ENCODE peak calls at places on chromosome 7, in six cellular contexts. W is HCT116, A is MM.1S, S is keratinocyte, O is neuronal stem cell, P is GM23248. K is an unnamed sample.

GRCh38 chr7:150803161-150803860 is 2.7 kb downstream of the TMEM176A start:
- DNase-seq in W (no peak), A (no peak), S (no peak), O (no peak), P (no peak), K (no peak)

GRCh38 chr7:30475580-30475979 is 3.0 kb downstream of the NOD1 start:
- DNase-seq in W (no peak), A (no peak), S (no peak), O (no peak), P (peak; percentile 39), K (no peak)

GRCh38 chr7:117333168-117333567 is 10.3 kb upstream of the WNT2 start:
- DNase-seq in W (no peak), A (no peak), S (no peak), O (no peak), P (no peak), K (no peak)

GRCh38 chr7:81410471-81411117 is 359.3 kb downstream of the HGF start:
- DNase-seq in W (no peak), A (peak; percentile 55), S (no peak), O (no peak), P (no peak), K (no peak)

GRCh38 chr7:98348726-98349474 is 52.0 kb downstream of the BAIAP2L1 start:
- DNase-seq in W (no peak), A (no peak), S (no peak), O (no peak), P (no peak), K (no peak)

GRCh38 chr7:116610210-116610609 is 61.8 kb upstream of the MET start:
- DNase-seq in W (no peak), A (no peak), S (no peak), O (no peak), P (peak; percentile 50), K (no peak)

GRCh38 chr7:41873781-41874180 is 170.9 kb upstream of the INHBA start:
- DNase-seq in W (no peak), A (no peak), S (no peak), O (no peak), P (peak; percentile 50), K (no peak)

GRCh38 chr7:17638727-17639126 is 301.6 kb downstream of the SNX13 start:
- DNase-seq in W (no peak), A (no peak), S (peak; percentile 79), O (no peak), P (no peak), K (no peak)

GRCh38 chr7:95950698-95951097 is 178.3 kb downstream of the DYNC1I1 start:
- DNase-seq in W (no peak), A (no peak), S (no peak), O (no peak), P (peak; percentile 70), K (no peak)

GRCh38 chr7:6705959-6706665 is 635 bp downstream of the ZNF12 start:
- DNase-seq in W (no peak), A (peak; percentile 21), S (no peak), O (no peak), P (peak; percentile 74), K (peak; percentile 67)

GRCh38 chr7:45451636-45452035 is 122.5 kb upstream of the ADCY1 start:
- DNase-seq in W (no peak), A (no peak), S (peak; percentile 9), O (no peak), P (peak; percentile 25), K (no peak)
- H3K4me2 ChIP-seq in W (no peak overlapping the region), A (no peak overlapping the region), S (no peak overlapping the region), O (no peak overlapping the region), P (no peak overlapping the region), K (no peak overlapping the region)

GRCh38 chr7:27678617-27679260 is 16.1 kb upstream of the HIBADH start:
- DNase-seq in W (no peak), A (no peak), S (no peak), O (no peak), P (peak; percentile 54), K (no peak)
- H3K27ac ChIP-seq in W (peak overlapping the region; percentile 67), A (no peak overlapping the region), S (peak overlapping the region; percentile 99), O (no peak overlapping the region), P (peak overlapping the region; percentile 96), K (no peak overlapping the region)

GRCh38 chr7:144391823-144392255 is 11.7 kb downstream of the NOBOX start:
- DNase-seq in W (peak; percentile 54), A (peak; percentile 74), S (no peak), O (peak; percentile 47), P (peak; percentile 79), K (peak; percentile 83)

GRCh38 chr7:144390481-144390880 is 13.0 kb downstream of the NOBOX start:
- DNase-seq in W (no peak), A (no peak), S (no peak), O (no peak), P (no peak), K (no peak)

GRCh38 chr7:144386741-144387140 is 16.8 kb downstream of the NOBOX start:
- DNase-seq in W (no peak), A (no peak), S (no peak), O (no peak), P (peak; percentile 77), K (no peak)

GRCh38 chr7:144388950-144389349 is 14.5 kb downstream of the NOBOX start:
- DNase-seq in W (no peak), A (no peak), S (no peak), O (no peak), P (no peak), K (no peak)

GRCh38 chr7:144391014-144391413 is 12.5 kb downstream of the NOBOX start:
- DNase-seq in W (no peak), A (no peak), S (no peak), O (no peak), P (no peak), K (no peak)
- H3K9ac ChIP-seq in W (no peak overlapping the region), A (no peak overlapping the region), S (no peak overlapping the region), O (no peak overlapping the region), P (no peak overlapping the region), K (no peak overlapping the region)

GRCh38 chr7:106205621-106206222 is 79.1 kb downstream of the NAMPT start:
- DNase-seq in W (no peak), A (no peak), S (no peak), O (no peak), P (peak; percentile 27), K (no peak)
- H3K4me2 ChIP-seq in W (peak overlapping the region; percentile 2), A (no peak overlapping the region), S (peak overlapping the region; percentile 17), O (no peak overlapping the region), P (no peak overlapping the region), K (no peak overlapping the region)

DNA sequence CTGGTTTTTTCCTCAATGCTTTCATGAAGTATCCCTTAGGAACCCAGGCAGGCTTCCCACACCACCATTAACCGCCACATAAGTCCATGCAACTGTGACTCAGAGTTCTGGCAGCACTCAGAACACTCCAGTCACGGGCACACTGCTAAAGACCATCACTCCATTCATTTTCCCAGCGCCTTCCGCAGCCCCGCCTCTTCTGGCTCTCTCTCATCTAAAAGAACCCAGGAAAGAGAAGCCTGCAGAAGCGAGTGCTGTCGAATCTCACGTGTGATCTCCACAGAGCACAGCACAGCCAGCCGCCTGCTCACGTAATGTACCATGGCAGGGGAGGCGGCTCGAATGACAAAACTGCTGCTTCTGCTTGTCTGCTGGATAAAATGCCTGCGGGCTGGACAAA is 1.9 kb downstream of the PSMG3 start:
- DNase-seq in W (no peak), A (no peak), S (no peak), O (no peak), P (peak; percentile 91), K (no peak)
- H3K27ac ChIP-seq in W (peak overlapping the region; percentile 98), A (no peak overlapping the region), S (peak overlapping the region; percentile 86), O (no peak overlapping the region), P (peak overlapping the region; percentile 99), K (no peak overlapping the region)

GRCh38 chr7:102468416-102469350 is 3.9 kb downstream of the LRWD1 start:
- DNase-seq in W (no peak), A (peak; percentile 2), S (no peak), O (no peak), P (no peak), K (no peak)

GRCh38 chr7:102467581-102468415 is 3.0 kb downstream of the LRWD1 start:
- DNase-seq in W (no peak), A (no peak), S (no peak), O (no peak), P (no peak), K (no peak)

GRCh38 chr7:102463841-102464576 is 654 bp downstream of the ALKBH4 start:
- DNase-seq in W (no peak), A (peak; percentile 7), S (no peak), O (no peak), P (peak; percentile 64), K (peak; percentile 55)

GRCh38 chr7:102464577-102465280 is at the start of the genes ALKBH4 and LRWD1:
- DNase-seq in W (peak; percentile 76), A (peak; percentile 95), S (peak; percentile 38), O (peak; percentile 92), P (peak; percentile 98), K (peak; percentile 97)

GRCh38 chr7:102466097-102466496 is 1.3 kb downstream of the LRWD1 start:
- DNase-seq in W (no peak), A (no peak), S (no peak), O (no peak), P (no peak), K (no peak)
- H3K9ac ChIP-seq in W (no peak overlapping the region), A (peak overlapping the region; percentile 88), S (peak overlapping the region; percentile 82), O (no peak overlapping the region), P (peak overlapping the region; percentile 95), K (peak overlapping the region; percentile 97)

GRCh38 chr7:15860264-15860949 is 173.9 kb upstream of the MEOX2 start:
- DNase-seq in W (no peak), A (no peak), S (no peak), O (no peak), P (no peak), K (no peak)

GRCh38 chr7:15855726-15856125 is 169.2 kb upstream of the MEOX2 start:
- DNase-seq in W (no peak), A (no peak), S (no peak), O (no peak), P (no peak), K (no peak)

GRCh38 chr7:15851201-15851600 is 164.7 kb upstream of the MEOX2 start:
- DNase-seq in W (no peak), A (no peak), S (no peak), O (no peak), P (peak; percentile 64), K (no peak)

GRCh38 chr7:15853832-15854470 is 167.5 kb upstream of the MEOX2 start:
- DNase-seq in W (no peak), A (no peak), S (no peak), O (no peak), P (peak; percentile 36), K (no peak)

DNA sequence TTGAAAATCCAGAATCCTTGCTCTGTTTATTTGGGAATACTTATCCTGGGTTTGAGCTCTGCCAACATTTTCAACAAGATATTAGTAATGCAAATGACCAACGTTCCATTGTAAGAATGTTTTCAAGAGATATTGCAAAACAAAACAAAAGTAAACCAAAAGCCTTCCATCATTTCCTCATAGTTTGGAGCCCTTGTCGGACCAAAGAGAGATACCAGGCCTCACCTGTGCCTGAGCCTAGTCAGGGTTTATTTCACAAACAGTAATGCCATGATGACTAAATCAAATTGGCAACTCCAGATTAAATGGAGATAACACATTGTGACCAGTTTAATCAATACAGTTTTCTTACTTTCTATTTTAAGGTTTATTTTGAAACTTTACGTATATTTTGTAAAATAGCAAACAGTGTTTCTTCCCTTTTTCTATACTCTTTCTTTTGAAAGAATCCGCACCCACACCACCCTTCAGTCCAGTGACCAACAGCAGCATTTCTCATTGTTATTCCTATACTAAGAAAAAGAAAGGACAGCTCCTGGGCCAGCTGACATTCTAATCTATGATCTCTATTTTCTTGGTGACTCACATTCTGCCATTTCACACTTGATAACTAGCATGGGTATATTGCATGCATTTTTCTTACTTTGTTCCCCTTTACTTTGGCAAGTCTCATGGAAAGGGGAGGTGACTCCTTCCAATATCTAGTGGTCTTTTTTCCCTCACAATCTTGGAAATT is 168.5 kb upstream of the MEOX2 start:
- DNase-seq in W (no peak), A (no peak), S (no peak), O (no peak), P (no peak), K (no peak)
- H3K4me2 ChIP-seq in W (no peak overlapping the region), A (no peak overlapping the region), S (no peak overlapping the region), O (no peak overlapping the region), P (no peak overlapping the region), K (no peak overlapping the region)